ENCODE peak calls at places on chromosomes 5 and 9, in seven cellular contexts. W is HCT116, A is SK-N-SH, L is GM12878, Z is GM23338, G is K562, M is HL-60. Y is an unnamed sample.

GRCh38 chr9:110880123-110880522 is 158.1 kb downstream of the LPAR1 start:
- DNase-seq in A (no peak), W (no peak), M (no peak), G (no peak), Z (peak; percentile 34), L (no peak), Y (no peak)

GRCh38 chr9:137742698-137743097 is 123.9 kb downstream of the EHMT1 start:
- DNase-seq in M (no peak), W (no peak), A (peak; percentile 75), G (no peak), L (no peak), Z (no peak), Y (no peak)

GRCh38 chr9:91197232-91198181 is 164.2 kb downstream of the AUH start:
- DNase-seq in Z (peak; percentile 19), W (peak; percentile 85), G (peak; percentile 47), A (no peak), L (no peak), M (peak; percentile 99), Y (peak; percentile 62)

GRCh38 chr5:83488271-83488670 is 16.7 kb downstream of the VCAN start:
- DNase-seq in Z (peak; percentile 31), G (no peak), L (no peak), M (no peak), A (no peak), W (no peak), Y (no peak)

GRCh38 chr9:94545940-94546339 is 8.9 kb upstream of the PCAT7 start:
- DNase-seq in L (no peak), M (no peak), A (no peak), W (no peak), G (no peak), Z (no peak), Y (no peak)

GRCh38 chr5:127031147-127031862 is 947 bp upstream of the MARCHF3 start:
- DNase-seq in A (no peak), G (peak; percentile 40), L (no peak), M (no peak), W (no peak), Z (peak; percentile 62), Y (no peak)

GRCh38 chr5:119943148-119943547 is 313.8 kb downstream of the FAM170A start:
- DNase-seq in M (no peak), A (no peak), W (no peak), Z (no peak), G (no peak), L (no peak), Y (no peak)

GRCh38 chr5:14838396-14839319 is 32.9 kb downstream of the ANKH start:
- DNase-seq in G (no peak), A (no peak), L (no peak), Z (peak; percentile 41), M (no peak), W (no peak), Y (no peak)

GRCh38 chr5:87154191-87154590 is 113.5 kb upstream of the RASA1 start:
- DNase-seq in L (no peak), W (no peak), M (no peak), G (no peak), A (no peak), Z (no peak), Y (no peak)

GRCh38 chr5:65468633-65469032 is 13.1 kb downstream of the ADAMTS6 start:
- DNase-seq in L (no peak), M (no peak), W (no peak), Z (no peak), A (no peak), G (no peak), Y (no peak)

GRCh38 chr9:11457809-11458785 is 845.3 kb upstream of the PTPRD start:
- DNase-seq in M (no peak), G (no peak), Z (peak; percentile 32), W (no peak), L (no peak), A (peak; percentile 8), Y (no peak)

GRCh38 chr5:133878236-133878555 is 90.2 kb downstream of the C5orf15 start:
- DNase-seq in W (no peak), Z (no peak), L (no peak), M (no peak), G (no peak), A (no peak), Y (no peak)

GRCh38 chr9:97310023-97310422 is 2.6 kb downstream of the CCDC180 start:
- DNase-seq in Z (no peak), G (no peak), M (no peak), A (no peak), L (no peak), W (no peak), Y (no peak)

GRCh38 chr9:97307091-97307490 is 368 bp upstream of the CCDC180 start:
- DNase-seq in G (peak; percentile 75), L (no peak), A (peak; percentile 34), Z (peak; percentile 99), W (no peak), M (no peak), Y (no peak)

GRCh38 chr9:97305501-97306298 is 1.8 kb upstream of the CCDC180 start:
- DNase-seq in W (no peak), A (no peak), M (no peak), G (no peak), L (no peak), Z (no peak), Y (no peak)

GRCh38 chr9:97309260-97309659 is 1.8 kb downstream of the CCDC180 start:
- DNase-seq in W (no peak), M (no peak), L (no peak), Z (no peak), G (no peak), A (no peak), Y (no peak)

GRCh38 chr9:97307500-97308163 is at the start of gene CCDC180:
- DNase-seq in W (no peak), G (no peak), Z (peak; percentile 53), A (no peak), L (no peak), M (no peak), Y (no peak)
- H3K4me3 ChIP-seq in W (no peak within 1 kb of the TSS), G (no peak within 1 kb of the TSS), Z (peak within 1 kb of the TSS; percentile 38), A (no peak within 1 kb of the TSS), L (no peak within 1 kb of the TSS), M (no peak within 1 kb of the TSS), Y (no peak within 1 kb of the TSS)

GRCh38 chr5:6701500-6701899 is 11.7 kb upstream of the TENT4A start:
- DNase-seq in W (no peak), A (no peak), G (no peak), Z (no peak), L (no peak), M (no peak), Y (no peak)
- TF ChIP-seq REST in W (no peak), A (no peak), G (no peak), Z (no peak), L (no peak), M (no peak), Y (no peak)

DNA sequence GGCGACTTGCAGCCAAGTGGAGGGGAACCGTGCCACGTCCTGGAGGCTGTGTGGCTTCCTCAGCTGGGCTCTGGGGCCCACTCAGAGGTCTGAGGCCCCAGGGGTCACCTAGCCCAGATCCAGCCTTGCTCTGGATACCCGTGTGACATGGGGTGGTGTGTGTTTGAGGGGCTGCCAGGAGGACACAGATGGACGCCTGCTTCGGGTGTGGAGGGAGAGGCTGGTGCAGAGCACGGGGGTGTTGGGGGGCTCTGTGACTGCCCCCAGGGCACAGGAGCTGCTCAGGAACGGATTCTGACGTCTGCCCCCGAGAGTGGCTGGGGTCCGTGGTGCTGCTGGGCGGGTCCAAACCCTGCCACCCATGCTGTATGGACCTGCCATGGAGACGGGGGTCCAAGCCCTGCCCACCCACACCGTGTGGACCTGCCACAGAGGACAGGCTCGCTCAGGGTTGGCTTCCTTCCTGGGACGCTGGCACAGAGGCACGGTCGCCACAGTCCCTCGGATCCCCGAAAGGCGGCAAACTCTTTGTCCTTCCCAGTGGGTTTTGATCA is 10.5 kb downstream of the INPP5E start:
- DNase-seq in M (no peak), G (no peak), L (no peak), W (no peak), A (no peak), Z (no peak), Y (no peak)
- TF ChIP-seq POLR2AphosphoS5 in M (no peak), G (no peak), L (no peak), W (no peak), A (no peak), Z (no peak), Y (no peak)

DNA sequence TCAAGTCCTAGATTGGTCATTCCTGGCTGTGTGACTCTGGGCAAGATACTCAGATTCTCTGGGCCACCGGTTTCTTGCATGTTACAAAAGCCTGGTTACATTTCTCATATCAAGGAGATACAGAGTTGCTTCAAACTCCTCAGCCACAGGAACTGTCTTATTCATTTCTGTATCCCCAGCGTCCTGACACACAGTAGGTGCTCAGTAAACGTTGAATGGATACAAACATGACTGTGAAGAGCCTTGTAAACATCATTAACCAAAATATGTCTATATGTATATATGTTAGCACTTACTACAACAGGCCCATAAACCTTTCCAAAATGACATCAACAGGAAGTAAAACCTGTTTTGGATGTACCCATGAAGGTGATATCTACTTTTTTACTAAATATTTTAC is 1.6 kb downstream of the CLTB start:
- DNase-seq in G (no peak), W (no peak), Z (no peak), M (no peak), A (no peak), L (no peak), Y (no peak)
- H3K4me3 ChIP-seq in G (no peak overlapping the region), W (no peak overlapping the region), Z (no peak overlapping the region), M (no peak overlapping the region), A (no peak overlapping the region), L (no peak overlapping the region), Y (peak overlapping the region; percentile 86)

GRCh38 chr9:3719286-3719685 is 193.5 kb upstream of the RFX3 start:
- DNase-seq in Z (no peak), M (no peak), L (no peak), A (no peak), W (no peak), G (no peak), Y (no peak)
- TF ChIP-seq REST in Z (no peak), M (no peak), L (no peak), A (no peak), W (no peak), G (no peak), Y (no peak)